ENCODE peak calls at places on chromosomes 7 and 10, in five cellular contexts. H is astrocyte, F is GM23338, D is IMR-90, E is fibroblast of lung. O is an unnamed sample.

GRCh38 chr10:30502266-30503058 is 68.5 kb downstream of the MAP3K8 start:
- DNase-seq in H (peak; percentile 21), F (no peak), D (peak; percentile 15), E (peak; percentile 47), O (peak; percentile 43)

GRCh38 chr10:44298713-44299112 is 86.2 kb downstream of the CXCL12 start:
- DNase-seq in H (no peak), F (peak; percentile 36), D (no peak), E (no peak), O (no peak)

GRCh38 chr10:12735843-12736462 is 265.6 kb downstream of the CCDC3 start:
- DNase-seq in H (no peak), F (no peak), D (no peak), E (no peak), O (no peak)

GRCh38 chr10:43573250-43574034 is 974 bp downstream of the ZNF239 start:
- DNase-seq in H (peak; percentile 8), F (peak; percentile 14), D (peak; percentile 31), E (peak; percentile 42), O (no peak)

GRCh38 chr10:119479048-119479394 is 63.5 kb downstream of the RGS10 start:
- DNase-seq in H (no peak), F (no peak), D (no peak), E (no peak), O (no peak)

GRCh38 chr10:85603167-85603940 is 763.2 kb downstream of the GRID1 start:
- DNase-seq in H (no peak), F (no peak), D (no peak), E (no peak), O (no peak)

GRCh38 chr10:116490028-116490662 is 55.6 kb upstream of the PNLIP start:
- DNase-seq in H (no peak), F (peak; percentile 76), D (peak; percentile 16), E (peak; percentile 28), O (peak; percentile 44)

GRCh38 chr7:93203496-93203895 is 22.8 kb downstream of the HEPACAM2 start:
- DNase-seq in H (no peak), F (no peak), D (no peak), E (no peak), O (peak; percentile 41)

GRCh38 chr7:95636140-95636539 is 39.8 kb upstream of the PDK4 start:
- DNase-seq in H (peak; percentile 39), F (peak; percentile 6), D (no peak), E (peak; percentile 21), O (peak; percentile 44)

GRCh38 chr7:18489624-18490023 is 5.9 kb upstream of the HDAC9 start:
- DNase-seq in H (no peak), F (no peak), D (no peak), E (no peak), O (no peak)

GRCh38 chr7:82313269-82313668 is 130.3 kb downstream of the CACNA2D1 start:
- DNase-seq in H (no peak), F (no peak), D (no peak), E (no peak), O (no peak)

GRCh38 chr10:6927001-6927400 is 346.9 kb upstream of the PRKCQ start:
- DNase-seq in H (no peak), F (no peak), D (no peak), E (no peak), O (no peak)

GRCh38 chr10:76946268-76946667 is 691.3 kb downstream of the KCNMA1 start:
- DNase-seq in H (peak; percentile 60), F (no peak), D (peak; percentile 66), E (peak; percentile 35), O (peak; percentile 60)

GRCh38 chr7:131521651-131522163 is 34.7 kb downstream of the PODXL start:
- DNase-seq in H (no peak), F (peak; percentile 65), D (no peak), E (no peak), O (peak; percentile 73)

GRCh38 chr10:24556746-24557742 is 166.6 kb downstream of the ARHGAP21 start:
- DNase-seq in H (peak; percentile 64), F (peak; percentile 76), D (peak; percentile 79), E (peak; percentile 84), O (peak; percentile 74)

GRCh38 chr7:894164-894867 is 18.0 kb downstream of the GET4 start:
- DNase-seq in H (no peak), F (no peak), D (no peak), E (no peak), O (no peak)

GRCh38 chr10:120651000-120651399 is 194.0 kb downstream of the PLPP4 start:
- DNase-seq in H (no peak), F (no peak), D (no peak), E (no peak), O (peak; percentile 69)

GRCh38 chr7:49775949-49776443 is 2.6 kb downstream of the VWC2 start:
- DNase-seq in H (no peak), F (peak; percentile 28), D (no peak), E (no peak), O (no peak)

GRCh38 chr10:17077251-17077904 is 52.2 kb downstream of the CUBN start:
- DNase-seq in H (no peak), F (no peak), D (peak; percentile 52), E (peak; percentile 78), O (no peak)

GRCh38 chr10:88291289-88292184 is 291.6 kb downstream of the RNLS start:
- DNase-seq in H (no peak), F (peak; percentile 13), D (peak; percentile 41), E (peak; percentile 6), O (no peak)

GRCh38 chr10:3131098-3131497 is 41.5 kb downstream of the PITRM1 start:
- DNase-seq in H (no peak), F (no peak), D (peak; percentile 65), E (peak; percentile 53), O (peak; percentile 73)

GRCh38 chr10:132689721-132690360 is 96.1 kb downstream of the NKX6-2 start:
- DNase-seq in H (no peak), F (no peak), D (no peak), E (no peak), O (no peak)

GRCh38 chr7:36732806-36733205 is 8.5 kb upstream of the AOAH start:
- DNase-seq in H (no peak), F (no peak), D (no peak), E (no peak), O (no peak)

GRCh38 chr7:46627038-46627315 is 705.9 kb upstream of the IGFBP3 start:
- DNase-seq in H (peak; percentile 20), F (no peak), D (peak; percentile 74), E (peak; percentile 35), O (no peak)

GRCh38 chr10:77393411-77393810 is 244.2 kb downstream of the KCNMA1 start:
- DNase-seq in H (no peak), F (no peak), D (no peak), E (no peak), O (no peak)

GRCh38 chr10:97774811-97775294 is 3.1 kb upstream of the SFRP5 start:
- DNase-seq in H (no peak), F (no peak), D (no peak), E (no peak), O (no peak)

GRCh38 chr10:124674768-124675222 is 69.4 kb downstream of the FAM53B start:
- DNase-seq in H (no peak), F (no peak), D (no peak), E (no peak), O (no peak)

GRCh38 chr10:48636231-48636630 is 31.4 kb upstream of the ARHGAP22 start:
- DNase-seq in H (no peak), F (no peak), D (no peak), E (no peak), O (no peak)
- H3K4me2 ChIP-seq in H (no peak overlapping the region), F (no peak overlapping the region), D (no peak overlapping the region), E (no peak overlapping the region), O (no peak overlapping the region)

GRCh38 chr10:123069271-123069670 is 60.5 kb downstream of the ACADSB start:
- DNase-seq in H (no peak), F (no peak), D (no peak), E (no peak), O (no peak)
- H3K4me1 ChIP-seq in H (no peaks in the 10 kb centered on the region), F (peaks cover 12% of the 10 kb centered on the region), D (no peaks in the 10 kb centered on the region), E (no peaks in the 10 kb centered on the region), O (no peaks in the 10 kb centered on the region)

GRCh38 chr10:19518109-19518508 is 298.1 kb upstream of the PLXDC2 start:
- DNase-seq in H (no peak), F (no peak), D (no peak), E (no peak), O (no peak)
- H3K4me2 ChIP-seq in H (no peak overlapping the region), F (no peak overlapping the region), D (no peak overlapping the region), E (no peak overlapping the region), O (no peak overlapping the region)

GRCh38 chr7:77566421-77566820 is 29.3 kb downstream of the PTPN12 start:
- DNase-seq in H (no peak), F (peak; percentile 19), D (no peak), E (no peak), O (no peak)

GRCh38 chr7:77565917-77566316 is 28.8 kb downstream of the PTPN12 start:
- DNase-seq in H (peak; percentile 43), F (no peak), D (peak; percentile 85), E (peak; percentile 82), O (peak; percentile 75)

GRCh38 chr7:77561354-77561753 is 24.3 kb downstream of the PTPN12 start:
- DNase-seq in H (no peak), F (no peak), D (no peak), E (no peak), O (no peak)

GRCh38 chr7:77558598-77558997 is 21.5 kb downstream of the PTPN12 start:
- DNase-seq in H (no peak), F (no peak), D (no peak), E (no peak), O (no peak)

DNA sequence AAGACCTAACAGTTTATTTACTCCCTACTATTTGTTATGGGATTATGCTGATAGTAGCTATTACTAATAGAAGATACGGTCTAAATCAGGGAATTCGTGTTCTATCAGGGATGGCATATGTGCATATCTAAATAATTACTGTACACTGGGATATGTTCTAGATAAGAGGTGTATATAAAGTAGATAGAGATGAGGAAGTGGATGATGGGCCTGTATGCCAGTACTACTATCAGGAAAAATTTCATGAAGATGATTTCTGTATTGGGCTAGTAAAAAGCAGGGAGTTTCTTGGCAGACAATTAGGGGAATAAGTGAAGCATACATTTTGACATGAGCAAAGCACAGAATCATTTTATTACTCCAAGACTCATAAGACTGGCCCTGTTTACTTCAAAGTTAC is 26.2 kb downstream of the PTPN12 start:
- DNase-seq in H (no peak), F (no peak), D (no peak), E (no peak), O (no peak)
- H3K4me1 ChIP-seq in H (peaks cover 7% of the 10 kb centered on the region), F (peaks cover 35% of the 10 kb centered on the region), D (peaks cover 7% of the 10 kb centered on the region), E (peaks cover 7% of the 10 kb centered on the region), O (peaks cover 16% of the 10 kb centered on the region)

DNA sequence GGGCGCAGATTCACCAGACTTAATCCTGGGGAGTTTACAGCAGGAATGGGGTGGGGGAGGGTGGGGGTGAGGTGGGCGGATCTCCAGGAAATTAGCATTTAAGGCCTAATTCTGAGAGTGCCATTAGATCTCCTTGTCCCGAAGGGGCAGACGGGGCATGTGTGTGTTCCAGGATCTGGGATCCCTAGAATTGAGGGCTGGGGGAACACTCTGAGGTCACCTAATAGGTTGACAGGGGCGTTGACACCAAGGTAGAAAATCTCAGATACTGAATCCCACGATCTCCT is 9.4 kb upstream of the EPHB4 start:
- DNase-seq in H (no peak), F (no peak), D (no peak), E (no peak), O (no peak)
- H3K4me2 ChIP-seq in H (peak overlapping the region; percentile 79), F (peak overlapping the region; percentile 88), D (no peak overlapping the region), E (no peak overlapping the region), O (no peak overlapping the region)

O was measured in PC-3.